ENCODE peak calls at places on chromosomes 6 and 20, in six cellular contexts. J, M, L, Z, T and V are unnamed samples.

GRCh38 chr20:51195419-51195901 is 172.6 kb upstream of the KCNG1 start:
- DNase-seq in Z (peak; percentile 84), M (no peak), J (no peak), T (no peak), L (no peak), V (no peak)

GRCh38 chr20:25005220-25005619 is 12.7 kb upstream of the APMAP start:
- DNase-seq in M (no peak), Z (peak; percentile 74), L (no peak), J (no peak), T (no peak), V (no peak)

GRCh38 chr6:154249499-154250298 is 106.9 kb downstream of the IPCEF1 start:
- DNase-seq in J (no peak), Z (no peak), T (no peak), L (no peak), M (no peak), V (no peak)

GRCh38 chr6:136158398-136158797 is 91.7 kb downstream of the MTFR2 start:
- DNase-seq in J (peak; percentile 70), T (peak; percentile 64), Z (no peak), L (no peak), M (no peak), V (no peak)

GRCh38 chr6:38570750-38571149 is 69.0 kb downstream of the BTBD9 start:
- DNase-seq in J (no peak), L (no peak), T (no peak), M (no peak), Z (peak; percentile 35), V (no peak)

GRCh38 chr6:131169613-131170012 is 34.3 kb downstream of the AKAP7 start:
- DNase-seq in Z (no peak), L (no peak), M (no peak), T (no peak), J (no peak), V (no peak)

GRCh38 chr20:50913976-50914375 is 17.3 kb downstream of the ADNP start:
- DNase-seq in Z (peak; percentile 88), L (no peak), T (no peak), J (no peak), M (no peak), V (no peak)

GRCh38 chr20:44395183-44395962 is 39.9 kb downstream of the HNF4A start:
- DNase-seq in M (no peak), Z (no peak), J (no peak), L (no peak), T (no peak), V (no peak)

GRCh38 chr6:44451803-44452690 is 64.5 kb downstream of the CDC5L start:
- DNase-seq in L (no peak), J (no peak), Z (peak; percentile 77), M (no peak), T (no peak), V (no peak)

GRCh38 chr6:154297711-154298110 is 58.9 kb downstream of the IPCEF1 start:
- DNase-seq in J (no peak), Z (peak; percentile 48), M (no peak), T (no peak), L (no peak), V (no peak)

GRCh38 chr6:27795697-27796494 is 116.3 kb downstream of the OR2B2 start:
- DNase-seq in T (peak; percentile 50), J (no peak), Z (peak; percentile 93), M (no peak), L (peak; percentile 35), V (peak; percentile 41)

GRCh38 chr6:85015396-85015990 is 251.1 kb upstream of the TBX18 start:
- DNase-seq in Z (peak; percentile 44), M (no peak), T (peak; percentile 35), J (peak; percentile 66), L (no peak), V (no peak)

GRCh38 chr6:158559895-158560786 is at the start of gene TMEM181:
- DNase-seq in T (peak; percentile 80), J (peak; percentile 93), M (peak; percentile 74), L (peak; percentile 83), Z (peak; percentile 83), V (peak; percentile 84)

GRCh38 chr20:9634327-9634726 is 119.9 kb downstream of the LAMP5 start:
- DNase-seq in Z (no peak), T (no peak), M (no peak), J (no peak), L (no peak), V (no peak)

GRCh38 chr6:56771189-56771588 is 128.5 kb upstream of the DST start:
- DNase-seq in J (no peak), Z (peak; percentile 51), M (no peak), T (no peak), L (no peak), V (no peak)

GRCh38 chr6:2103644-2104523 is 141.5 kb downstream of the GMDS start:
- DNase-seq in L (no peak), J (no peak), T (no peak), Z (peak; percentile 68), M (no peak), V (no peak)

GRCh38 chr20:8735674-8736073 is 333.2 kb upstream of the PLCB4 start:
- DNase-seq in L (no peak), M (no peak), T (no peak), Z (no peak), J (no peak), V (no peak)

GRCh38 chr6:35972471-35972985 is 51.6 kb upstream of the SRPK1 start:
- DNase-seq in Z (no peak), T (no peak), M (no peak), L (no peak), J (no peak), V (no peak)

GRCh38 chr6:26536571-26537159 is 1.5 kb upstream of the HMGN4 start:
- DNase-seq in Z (peak; percentile 80), J (no peak), T (no peak), L (no peak), M (no peak), V (peak; percentile 19)

GRCh38 chr6:28597217-28597835 is 71.6 kb downstream of the GPX5 start:
- DNase-seq in Z (peak; percentile 80), M (no peak), J (no peak), L (no peak), T (no peak), V (no peak)

GRCh38 chr6:130680118-130680517 is 147.1 kb upstream of the SMLR1 start:
- DNase-seq in M (no peak), Z (peak; percentile 26), J (no peak), T (no peak), L (no peak), V (no peak)

GRCh38 chr20:3935956-3936340 is 46.8 kb downstream of the PANK2 start:
- DNase-seq in J (no peak), Z (peak; percentile 33), T (no peak), M (no peak), L (no peak), V (no peak)

GRCh38 chr20:24773751-24774201 is 175.3 kb upstream of the CST7 start:
- DNase-seq in T (peak; percentile 7), M (no peak), J (no peak), Z (peak; percentile 95), L (no peak), V (no peak)

GRCh38 chr6:152636675-152637421 is at the start of gene SYNE1:
- DNase-seq in J (peak; percentile 61), T (peak; percentile 17), L (no peak), M (no peak), Z (no peak), V (no peak)

GRCh38 chr6:136226027-136226673 is 24.0 kb downstream of the MTFR2 start:
- DNase-seq in Z (peak; percentile 55), J (peak; percentile 52), T (no peak), L (peak; percentile 23), M (no peak), V (peak; percentile 55)

GRCh38 chr6:169571123-169571962 is 130.5 kb downstream of the WDR27 start:
- DNase-seq in L (no peak), J (no peak), Z (peak; percentile 88), M (no peak), T (no peak), V (no peak)

GRCh38 chr6:154930490-154930889 is 64.6 kb upstream of the TIAM2 start:
- DNase-seq in T (no peak), J (no peak), L (no peak), Z (no peak), M (no peak), V (no peak)

GRCh38 chr20:53865905-53866786 is 204.2 kb downstream of the BCAS1 start:
- DNase-seq in J (no peak), T (peak; percentile 76), Z (peak; percentile 94), M (no peak), L (no peak), V (no peak)

GRCh38 chr20:63735859-63736718 is at the start of gene LIME1:
- DNase-seq in J (peak; percentile 45), Z (no peak), L (peak; percentile 75), T (no peak), M (no peak), V (peak; percentile 85)

GRCh38 chr20:34232494-34233087 is 8.6 kb upstream of the ASIP start:
- DNase-seq in L (no peak), J (no peak), Z (no peak), T (no peak), M (no peak), V (no peak)

GRCh38 chr20:44501448-44501847 is 20.4 kb downstream of the SERINC3 start:
- DNase-seq in J (no peak), Z (no peak), M (no peak), T (no peak), L (no peak), V (no peak)

GRCh38 chr6:94478178-94479140 is 1059.1 kb upstream of the EPHA7 start:
- DNase-seq in Z (no peak), M (no peak), T (no peak), J (no peak), L (no peak), V (no peak)

GRCh38 chr6:150069707-150070106 is 786 bp upstream of the ULBP3 start:
- DNase-seq in J (no peak), Z (no peak), T (peak; percentile 66), M (no peak), L (no peak), V (no peak)